ENCODE peak calls at places on chromosomes 16 and 17, in ten cellular contexts. Z is tibial artery; V is choroid plexus epithelial cell; Q is DND-41; X is adrenal gland; G is heart left ventricle; R is CD4-positive, alpha-beta memory T cell; O is HAP-1; I is mesendoderm; S is cardiac fibroblast. T is an unnamed sample.

GRCh38 chr17:50049636-50050035 is 6.3 kb upstream of the ITGA3 start:
- DNase-seq in I (no peak), Z (no peak), R (no peak), V (no peak), G (no peak), Q (no peak), S (no peak), X (peak; percentile 9), O (no peak), T (no peak)

GRCh38 chr16:81204794-81205680 is 33.5 kb upstream of the BCO1 start:
- DNase-seq in Z (no peak), O (peak; percentile 68), R (no peak), Q (peak; percentile 17), S (peak; percentile 71), V (peak; percentile 83), X (peak; percentile 34), G (no peak), I (peak; percentile 47), T (no peak)

GRCh38 chr16:10088380-10088793 is 93.8 kb downstream of the GRIN2A start:
- DNase-seq in I (no peak), V (no peak), X (peak; percentile 17), Q (no peak), O (no peak), S (peak; percentile 2), R (no peak), Z (no peak), G (peak; percentile 16), T (no peak)

GRCh38 chr17:351875-352420 is 659 bp downstream of the RPH3AL start:
- DNase-seq in V (no peak), Q (no peak), S (no peak), O (no peak), R (no peak), G (no peak), X (no peak), Z (no peak), I (no peak), T (no peak)

GRCh38 chr17:78517421-78517820 is 59.8 kb downstream of the DNAH17 start:
- DNase-seq in S (no peak), G (peak; percentile 39), I (no peak), V (no peak), Q (no peak), O (no peak), Z (no peak), X (no peak), R (no peak), T (no peak)

GRCh38 chr16:30491744-30492308 is 19.3 kb downstream of the ITGAL start:
- DNase-seq in S (peak; percentile 81), X (peak; percentile 78), O (no peak), G (peak; percentile 20), Z (no peak), Q (peak; percentile 26), I (peak; percentile 21), R (peak; percentile 72), V (peak; percentile 92), T (no peak)

GRCh38 chr17:41429667-41430066 is 5.3 kb upstream of the KRT37 start:
- DNase-seq in V (no peak), X (no peak), O (no peak), I (no peak), S (no peak), Z (no peak), Q (no peak), R (no peak), G (no peak), T (no peak)

GRCh38 chr17:28646039-28646754 is 1.2 kb upstream of the BLTP2 start:
- DNase-seq in V (no peak), I (no peak), Q (no peak), O (no peak), Z (no peak), X (peak; percentile 81), S (peak; percentile 2), G (no peak), R (peak; percentile 53), T (no peak)

GRCh38 chr17:44922136-44922535 is 6.8 kb upstream of the GFAP start:
- DNase-seq in Q (no peak), Z (peak; percentile 24), I (no peak), V (no peak), R (no peak), S (no peak), G (no peak), X (no peak), O (no peak), T (no peak)

GRCh38 chr16:17469742-17470001 is 1.1 kb downstream of the XYLT1 start:
- DNase-seq in I (no peak), X (no peak), O (no peak), S (peak; percentile 3), G (no peak), R (no peak), V (no peak), Z (no peak), Q (no peak), T (no peak)

DNA sequence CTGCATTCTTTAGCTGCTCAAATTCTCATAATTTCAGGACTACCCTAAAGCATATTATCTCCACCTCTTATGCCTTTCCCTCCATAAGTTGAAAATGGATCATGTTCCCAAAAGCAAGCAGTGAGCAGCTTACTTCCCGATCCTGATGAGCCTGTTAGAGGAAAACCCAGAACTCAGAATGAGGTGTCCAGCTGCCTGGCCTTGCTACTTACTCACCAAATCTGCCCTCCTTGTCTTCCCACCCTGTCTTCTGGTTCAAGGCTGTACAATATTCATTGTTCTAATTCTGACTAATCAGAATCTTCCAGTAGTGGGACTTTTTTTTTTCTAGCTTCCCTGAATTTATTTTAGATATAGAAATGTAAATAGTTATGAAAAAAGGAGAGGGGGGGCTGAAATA is 10.8 kb downstream of the LYRM1 start:
- DNase-seq in R (no peak), V (no peak), S (peak; percentile 91), G (no peak), I (no peak), Z (no peak), Q (no peak), O (no peak), X (peak; percentile 61), T (no peak)
- H3K4me3 ChIP-seq in R (no peak overlapping the region), V (no peak overlapping the region), S (no peak overlapping the region), G (no peak overlapping the region), I (no peak overlapping the region), Z (no peak overlapping the region), Q (no peak overlapping the region), O (no peak overlapping the region), X (no peak overlapping the region), T (no peak overlapping the region)

DNA sequence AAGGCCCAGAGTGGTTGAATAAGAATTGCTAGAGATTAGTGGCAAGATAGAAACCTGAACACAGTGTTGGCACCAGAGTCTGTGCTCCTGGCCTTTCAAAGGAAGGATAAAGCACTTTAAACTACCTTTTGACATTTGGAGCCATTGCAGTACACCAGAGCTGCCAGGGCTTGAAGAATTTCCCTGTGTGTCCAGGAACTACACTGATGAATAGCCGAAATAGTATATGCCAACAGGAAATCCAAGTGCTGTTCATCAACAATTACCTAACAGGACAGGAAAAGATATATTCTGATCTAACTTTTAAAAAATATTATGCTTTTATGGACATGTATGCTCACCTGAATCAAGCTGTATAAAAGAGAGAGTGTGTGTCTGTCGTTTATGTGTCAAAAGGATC is 5.1 kb downstream of the HEATR6 start:
- DNase-seq in G (no peak), V (no peak), I (no peak), X (no peak), S (no peak), O (no peak), Q (no peak), R (no peak), Z (no peak), T (no peak)
- H3K4me3 ChIP-seq in G (no peak overlapping the region), V (no peak overlapping the region), I (no peak overlapping the region), X (no peak overlapping the region), S (no peak overlapping the region), O (no peak overlapping the region), Q (no peak overlapping the region), R (no peak overlapping the region), Z (no peak overlapping the region), T (no peak overlapping the region)

DNA sequence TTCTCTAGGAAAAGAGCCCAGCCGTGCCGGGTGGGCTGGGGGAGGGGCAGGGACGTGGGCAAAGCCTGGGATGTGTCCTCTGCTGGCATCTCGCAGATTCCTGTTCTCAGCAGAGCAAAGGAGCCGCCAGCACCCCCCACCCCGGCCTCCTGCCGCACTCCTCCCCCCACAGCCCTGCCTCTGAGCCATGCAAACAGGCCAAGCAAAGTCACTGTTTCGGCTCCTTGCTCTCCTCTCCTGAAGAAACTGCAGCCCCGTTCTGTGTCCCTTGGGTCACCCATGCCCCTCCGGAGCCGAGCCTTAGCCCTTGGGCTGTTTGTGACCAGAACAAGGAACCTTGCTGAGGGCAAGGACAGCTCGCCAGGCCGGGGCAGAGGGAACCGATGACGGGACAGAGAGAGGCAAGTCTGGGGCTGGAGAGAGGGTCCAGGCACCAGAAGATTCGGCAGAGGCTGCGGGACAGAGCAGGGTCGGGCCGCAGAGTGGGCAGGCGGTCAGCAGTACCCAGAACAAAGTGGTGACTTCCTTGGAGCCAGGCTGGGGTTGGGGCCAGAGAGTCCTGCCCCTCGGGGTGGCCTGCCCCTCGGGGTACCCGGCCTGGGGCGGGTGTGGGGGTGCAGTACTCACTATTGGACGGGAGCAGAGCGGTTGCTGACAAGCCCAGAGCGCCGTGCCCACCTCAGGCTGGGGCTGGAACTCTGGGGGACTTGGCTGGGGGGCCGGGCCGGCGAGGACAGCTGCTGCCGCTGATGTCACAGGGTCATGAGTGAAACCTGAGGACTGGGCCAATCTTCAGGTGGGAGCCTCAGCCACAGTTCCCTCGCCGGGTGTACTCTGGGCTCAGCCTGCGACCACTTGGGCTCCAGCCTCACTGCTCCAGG is 9.2 kb upstream of the PRR29 start:
- DNase-seq in G (no peak), Q (no peak), I (peak; percentile 64), V (peak; percentile 9), O (no peak), X (no peak), R (peak; percentile 28), S (no peak), Z (no peak), T (peak; percentile 69)
- H3K4me3 ChIP-seq in G (no peak overlapping the region), Q (no peak overlapping the region), I (no peak overlapping the region), V (no peak overlapping the region), O (no peak overlapping the region), X (no peak overlapping the region), R (no peak overlapping the region), S (no peak overlapping the region), Z (no peak overlapping the region), T (no peak overlapping the region)

GRCh38 chr17:61498042-61498441 is 45.8 kb downstream of the TBX4 start:
- DNase-seq in O (no peak), G (no peak), X (no peak), V (no peak), S (no peak), R (no peak), Z (no peak), Q (no peak), I (no peak), T (no peak)

GRCh38 chr17:61496957-61497653 is 44.9 kb downstream of the TBX4 start:
- DNase-seq in X (no peak), Z (no peak), V (no peak), G (no peak), S (no peak), R (no peak), O (no peak), I (no peak), Q (no peak), T (no peak)

GRCh38 chr17:61494325-61495160 is 42.3 kb downstream of the TBX4 start:
- DNase-seq in S (no peak), G (no peak), R (no peak), X (no peak), O (no peak), Q (no peak), V (no peak), I (peak; percentile 21), Z (no peak), T (no peak)

GRCh38 chr17:61495161-61495857 is 43.1 kb downstream of the TBX4 start:
- DNase-seq in V (peak; percentile 22), G (no peak), Q (no peak), S (peak; percentile 46), Z (no peak), R (no peak), I (peak; percentile 47), O (no peak), X (no peak), T (no peak)

GRCh38 chr17:61496174-61496956 is 44.1 kb downstream of the TBX4 start:
- DNase-seq in V (no peak), X (no peak), I (no peak), Z (no peak), O (no peak), G (no peak), R (no peak), S (no peak), Q (no peak), T (no peak)
- H3K4me3 ChIP-seq in V (no peak overlapping the region), X (no peak overlapping the region), I (no peak overlapping the region), Z (no peak overlapping the region), O (no peak overlapping the region), G (no peak overlapping the region), R (no peak overlapping the region), S (no peak overlapping the region), Q (no peak overlapping the region), T (no peak overlapping the region)